ENCODE peak calls at places on chromosomes 6 and 20, in six cellular contexts. X, A, G, I, M and P are unnamed samples.
A peak's percentile ranks its signal among the peaks of the same experiment; 100 is the strongest.

GRCh38 chr6:16396497-16397319 is 158.3 kb downstream of the GMPR start:
- DNase-seq in X (no peak), A (no peak), G (no peak), I (no peak), M (no peak), P (no peak)

GRCh38 chr20:23349338-23350006 is 1.1 kb upstream of the NXT1 start:
- DNase-seq in X (no peak), A (peak; percentile 68), G (no peak), I (no peak), M (no peak), P (no peak)

GRCh38 chr20:38267251-38267650 is 6.7 kb upstream of the KIAA1755 start:
- DNase-seq in X (no peak), A (no peak), G (peak; percentile 37), I (no peak), M (no peak), P (no peak)

GRCh38 chr6:135498178-135498841 is 770 bp upstream of the AHI1 start:
- DNase-seq in X (peak; percentile 78), A (peak; percentile 88), G (peak; percentile 94), I (peak; percentile 70), M (peak; percentile 85), P (peak; percentile 70)

GRCh38 chr6:19866900-19867627 is 29.9 kb downstream of the ID4 start:
- DNase-seq in X (no peak), A (no peak), G (peak; percentile 47), I (peak; percentile 24), M (no peak), P (no peak)

GRCh38 chr6:7196019-7196402 is 88.2 kb downstream of the RREB1 start:
- DNase-seq in X (no peak), A (no peak), G (no peak), I (no peak), M (no peak), P (no peak)

GRCh38 chr20:63060057-63060991 is 53.6 kb upstream of the BHLHE23 start:
- DNase-seq in X (peak; percentile 57), A (peak; percentile 93), G (peak; percentile 50), I (no peak), M (no peak), P (peak; percentile 91)

GRCh38 chr6:14804444-14805210 is 441.2 kb upstream of the JARID2 start:
- DNase-seq in X (peak; percentile 87), A (peak; percentile 67), G (peak; percentile 84), I (no peak), M (no peak), P (peak; percentile 51)

GRCh38 chr20:24485981-24486380 is 16.6 kb downstream of the SYNDIG1 start:
- DNase-seq in X (no peak), A (no peak), G (no peak), I (no peak), M (no peak), P (no peak)

GRCh38 chr6:89506716-89507597 is 74.0 kb downstream of the ANKRD6 start:
- DNase-seq in X (no peak), A (no peak), G (no peak), I (no peak), M (no peak), P (no peak)

GRCh38 chr20:60087563-60088105 is 129.4 kb downstream of the CDH26 start:
- DNase-seq in X (no peak), A (peak; percentile 6), G (peak; percentile 20), I (no peak), M (no peak), P (no peak)

GRCh38 chr20:1941226-1941625 is 46.0 kb downstream of the SIRPA start:
- DNase-seq in X (no peak), A (no peak), G (peak; percentile 34), I (no peak), M (no peak), P (peak; percentile 35)

GRCh38 chr6:55009114-55009513 is 162.5 kb downstream of the FAM83B start:
- DNase-seq in X (no peak), A (no peak), G (no peak), I (no peak), M (no peak), P (no peak)

GRCh38 chr20:23145281-23145700 is 59.2 kb upstream of the CD93 start:
- DNase-seq in X (peak; percentile 88), A (no peak), G (peak; percentile 72), I (no peak), M (no peak), P (peak; percentile 91)

GRCh38 chr6:30102701-30103629 is 9.9 kb downstream of the TRIM31 start:
- DNase-seq in X (peak; percentile 92), A (peak; percentile 88), G (peak; percentile 91), I (peak; percentile 74), M (peak; percentile 90), P (peak; percentile 65)

GRCh38 chr6:27617046-27617687 is 144.3 kb upstream of the ZNF184 start:
- DNase-seq in X (no peak), A (no peak), G (peak; percentile 59), I (no peak), M (no peak), P (peak; percentile 55)

GRCh38 chr6:143157146-143157545 is 96.5 kb downstream of the AIG1 start:
- DNase-seq in X (no peak), A (no peak), G (no peak), I (no peak), M (no peak), P (no peak)

GRCh38 chr6:47111685-47112084 is 69.6 kb upstream of the ADGRF1 start:
- DNase-seq in X (no peak), A (no peak), G (peak; percentile 42), I (no peak), M (no peak), P (no peak)

GRCh38 chr6:19210849-19211590 is 626.1 kb upstream of the ID4 start:
- DNase-seq in X (peak; percentile 55), A (no peak), G (no peak), I (no peak), M (no peak), P (no peak)

GRCh38 chr6:155408231-155408630 is 47.4 kb downstream of the NOX3 start:
- DNase-seq in X (no peak), A (no peak), G (no peak), I (no peak), M (no peak), P (no peak)

GRCh38 chr6:158939255-158940170 is 60.5 kb downstream of the RSPH3 start:
- DNase-seq in X (no peak), A (no peak), G (no peak), I (no peak), M (no peak), P (no peak)

GRCh38 chr6:2725999-2726567 is 24.6 kb downstream of the MYLK4 start:
- DNase-seq in X (no peak), A (no peak), G (peak; percentile 74), I (no peak), M (no peak), P (peak; percentile 65)

GRCh38 chr6:169501128-169501527 is 200.7 kb downstream of the WDR27 start:
- DNase-seq in X (no peak), A (no peak), G (no peak), I (no peak), M (no peak), P (no peak)

GRCh38 chr6:33822575-33823395 is 19.0 kb upstream of the MLN start:
- DNase-seq in X (no peak), A (peak; percentile 74), G (peak; percentile 18), I (no peak), M (no peak), P (peak; percentile 59)

GRCh38 chr6:146905313-146905712 is 298.9 kb upstream of the STXBP5 start:
- DNase-seq in X (no peak), A (peak; percentile 77), G (peak; percentile 49), I (no peak), M (no peak), P (peak; percentile 77)

GRCh38 chr20:4112490-4113420 is 97.4 kb upstream of the RNF24 start:
- DNase-seq in X (no peak), A (peak; percentile 86), G (peak; percentile 73), I (peak; percentile 72), M (no peak), P (peak; percentile 61)

GRCh38 chr20:12575352-12576095 is 433.2 kb upstream of the SPTLC3 start:
- DNase-seq in X (no peak), A (no peak), G (no peak), I (no peak), M (no peak), P (peak; percentile 74)

GRCh38 chr6:143746202-143747119 is 68.7 kb downstream of the PHACTR2 start:
- DNase-seq in X (no peak), A (no peak), G (peak; percentile 5), I (no peak), M (no peak), P (no peak)